ENCODE peak calls at places on chromosomes 11 and 22, in six cellular contexts. K is transverse colon, N is cardiac muscle cell, R is HCT116, G is GM23248, P is psoas muscle. V is an unnamed sample.

GRCh38 chr11:74695705-74696280 is 35.4 kb downstream of the CHRDL2 start:
- DNase-seq in K (no peak), N (no peak), R (no peak), G (peak; percentile 51), P (no peak), V (no peak)

GRCh38 chr11:88531776-88532175 is 194.2 kb upstream of the CTSC start:
- DNase-seq in K (no peak), N (no peak), R (no peak), G (no peak), P (no peak), V (no peak)

GRCh38 chr11:74388678-74389327 is 9.4 kb downstream of the PGM2L1 start:
- DNase-seq in K (peak; percentile 58), N (peak; percentile 77), R (no peak), G (peak; percentile 72), P (no peak), V (no peak)

GRCh38 chr11:91075032-91075695 is 852.3 kb upstream of the CHORDC1 start:
- DNase-seq in K (no peak), N (peak; percentile 33), R (no peak), G (no peak), P (no peak), V (no peak)

GRCh38 chr11:65316311-65316978 is 1.8 kb downstream of the CDC42EP2 start:
- DNase-seq in K (peak; percentile 34), N (no peak), R (no peak), G (peak; percentile 100), P (peak; percentile 69), V (no peak)

GRCh38 chr11:119584193-119585037 is 144.6 kb downstream of the NECTIN1 start:
- DNase-seq in K (no peak), N (peak; percentile 62), R (no peak), G (peak; percentile 75), P (peak; percentile 35), V (peak; percentile 96)

GRCh38 chr11:115377882-115378296 is 126.3 kb downstream of the CADM1 start:
- DNase-seq in K (no peak), N (no peak), R (no peak), G (no peak), P (no peak), V (no peak)

GRCh38 chr11:25612806-25613205 is 719.1 kb upstream of the ANO3 start:
- DNase-seq in K (no peak), N (no peak), R (no peak), G (no peak), P (no peak), V (no peak)

GRCh38 chr22:41585898-41586297 is 3.7 kb downstream of the PMM1 start:
- DNase-seq in K (no peak), N (no peak), R (no peak), G (no peak), P (no peak), V (no peak)

GRCh38 chr11:103546236-103546635 is 437.0 kb downstream of the DYNC2H1 start:
- DNase-seq in K (no peak), N (no peak), R (no peak), G (peak; percentile 29), P (no peak), V (no peak)

GRCh38 chr11:61567286-61568061 is 13.4 kb downstream of the SYT7 start:
- DNase-seq in K (peak; percentile 75), N (peak; percentile 94), R (peak; percentile 81), G (peak; percentile 85), P (peak; percentile 75), V (peak; percentile 57)

GRCh38 chr11:72548481-72548880 is 114.2 kb upstream of the CLPB start:
- DNase-seq in K (no peak), N (no peak), R (no peak), G (no peak), P (no peak), V (no peak)

GRCh38 chr22:22886546-22886945 is 1.1 kb upstream of the IGLL5 start:
- DNase-seq in K (no peak), N (no peak), R (no peak), G (no peak), P (no peak), V (no peak)

GRCh38 chr22:46763051-46763705 is 728 bp downstream of the TBC1D22A start:
- DNase-seq in K (peak; percentile 68), N (no peak), R (no peak), G (peak; percentile 49), P (peak; percentile 46), V (no peak)

GRCh38 chr22:24063361-24063760 is 52.3 kb downstream of the CABIN1 start:
- DNase-seq in K (no peak), N (no peak), R (no peak), G (no peak), P (no peak), V (no peak)

GRCh38 chr11:65064847-65065240 is 6.5 kb upstream of the NAALADL1 start:
- DNase-seq in K (no peak), N (no peak), R (no peak), G (no peak), P (no peak), V (no peak)

GRCh38 chr11:128492461-128492860 is 94.9 kb downstream of the ETS1 start:
- DNase-seq in K (no peak), N (no peak), R (no peak), G (peak; percentile 69), P (no peak), V (no peak)

GRCh38 chr22:46637711-46638600 is 17.8 kb downstream of the GRAMD4 start:
- DNase-seq in K (no peak), N (no peak), R (no peak), G (no peak), P (no peak), V (no peak)

GRCh38 chr11:70505331-70505731 is 107.0 kb downstream of the CTTN start:
- DNase-seq in K (no peak), N (no peak), R (no peak), G (no peak), P (no peak), V (no peak)

GRCh38 chr22:36258750-36259619 is 6.1 kb downstream of the APOL1 start:
- DNase-seq in K (peak; percentile 47), N (peak; percentile 58), R (no peak), G (no peak), P (no peak), V (no peak)

GRCh38 chr22:47394504-47395440 is 632.3 kb downstream of the TBC1D22A start:
- DNase-seq in K (no peak), N (no peak), R (no peak), G (no peak), P (no peak), V (no peak)

DNA sequence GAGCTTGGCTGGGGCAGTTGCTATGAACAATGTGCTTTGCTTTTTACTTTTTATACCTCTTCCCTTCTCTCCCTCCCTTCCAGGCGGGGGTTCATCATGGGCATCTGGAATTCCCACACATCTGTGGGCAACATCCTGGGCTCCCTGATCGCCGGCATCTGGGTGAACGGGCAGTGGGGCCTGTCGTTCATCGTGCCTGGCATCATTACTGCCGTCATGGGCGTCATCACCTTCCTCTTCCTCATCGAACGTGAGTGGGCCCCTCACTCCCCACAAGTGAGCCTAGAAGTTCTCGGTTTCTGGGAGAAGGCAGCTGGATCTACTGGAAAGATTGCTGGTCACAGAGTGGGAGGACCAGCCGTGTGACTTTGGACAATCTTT is 17.4 kb downstream of the SLC37A2 start:
- DNase-seq in K (no peak), N (no peak), R (no peak), G (no peak), P (no peak), V (no peak)
- H3K27ac ChIP-seq in K (no peak overlapping the region), N (no peak overlapping the region), R (no peak overlapping the region), G (no peak overlapping the region), P (no peak overlapping the region), V (no peak overlapping the region)

DNA sequence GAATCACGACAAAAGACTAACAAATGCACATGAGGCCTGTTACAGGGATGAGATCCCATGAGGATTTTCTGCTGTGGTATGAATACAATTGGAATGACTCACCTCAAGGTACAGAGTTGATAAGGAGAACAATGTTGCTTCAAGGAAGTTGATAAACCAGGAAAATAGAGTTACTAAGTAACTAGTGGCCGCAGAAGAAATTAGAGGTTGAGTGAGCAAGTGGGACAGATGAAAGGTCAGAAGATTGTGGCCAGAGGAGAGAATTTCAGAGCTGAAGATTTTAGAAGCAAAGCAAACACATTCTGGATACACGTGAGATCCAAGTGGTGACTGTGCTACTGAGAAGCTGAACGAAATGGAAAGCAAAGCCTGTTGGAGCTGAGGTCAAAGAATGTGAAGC is 67.8 kb downstream of the CYB5R2 start:
- DNase-seq in K (no peak), N (no peak), R (peak; percentile 47), G (peak; percentile 44), P (no peak), V (no peak)
- H3K4me3 ChIP-seq in K (peak overlapping the region; percentile 37), N (no peak overlapping the region), R (no peak overlapping the region), G (no peak overlapping the region), P (no peak overlapping the region), V (no peak overlapping the region)

GRCh38 chr22:40270748-40271373 is 75.4 kb upstream of the ADSL start:
- DNase-seq in K (no peak), N (no peak), R (no peak), G (peak; percentile 15), P (no peak), V (no peak)

GRCh38 chr22:40261783-40262182 is 84.1 kb downstream of the TNRC6B start:
- DNase-seq in K (no peak), N (no peak), R (no peak), G (no peak), P (no peak), V (no peak)

GRCh38 chr22:40270031-40270430 is 76.3 kb upstream of the ADSL start:
- DNase-seq in K (no peak), N (no peak), R (no peak), G (no peak), P (no peak), V (no peak)

GRCh38 chr22:40263191-40263590 is 83.1 kb upstream of the ADSL start:
- DNase-seq in K (no peak), N (no peak), R (no peak), G (no peak), P (no peak), V (no peak)

DNA sequence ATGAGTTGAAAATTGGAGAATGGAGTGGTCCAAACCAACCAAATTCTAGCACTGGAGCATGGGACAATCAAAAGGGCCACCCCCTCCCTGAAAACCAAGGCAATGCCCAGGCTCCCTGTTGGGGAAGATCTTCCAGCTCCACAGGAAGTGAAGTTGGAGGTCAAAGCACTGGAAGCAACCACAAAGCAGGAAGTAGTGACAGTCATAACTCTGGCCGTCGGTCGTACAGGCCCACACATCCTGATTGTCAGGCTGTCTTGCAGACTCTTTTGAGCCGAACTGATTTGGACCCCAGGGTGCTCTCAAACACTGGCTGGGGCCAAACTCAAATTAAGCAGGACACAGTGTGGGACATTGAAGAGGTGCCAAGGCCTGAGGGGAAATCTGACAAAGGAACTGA is 80.5 kb upstream of the ADSL start:
- DNase-seq in K (no peak), N (no peak), R (no peak), G (no peak), P (no peak), V (no peak)
- H3K27ac ChIP-seq in K (no peak overlapping the region), N (no peak overlapping the region), R (no peak overlapping the region), G (no peak overlapping the region), P (no peak overlapping the region), V (no peak overlapping the region)

GRCh38 chr11:75850787-75851186 is 35.8 kb downstream of the UVRAG start:
- DNase-seq in K (no peak), N (peak; percentile 52), R (no peak), G (peak; percentile 24), P (no peak), V (no peak)

GRCh38 chr11:75853971-75854370 is 39.0 kb downstream of the UVRAG start:
- DNase-seq in K (no peak), N (no peak), R (no peak), G (no peak), P (no peak), V (no peak)

GRCh38 chr11:75852406-75853017 is 37.5 kb downstream of the UVRAG start:
- DNase-seq in K (no peak), N (no peak), R (no peak), G (peak; percentile 10), P (no peak), V (no peak)

GRCh38 chr11:75849917-75850316 is 34.9 kb downstream of the UVRAG start:
- DNase-seq in K (no peak), N (no peak), R (no peak), G (no peak), P (no peak), V (no peak)

GRCh38 chr11:75851203-75851602 is 36.2 kb downstream of the UVRAG start:
- DNase-seq in K (no peak), N (no peak), R (no peak), G (peak; percentile 61), P (no peak), V (no peak)
- H3K4me3 ChIP-seq in K (no peak overlapping the region), N (no peak overlapping the region), R (no peak overlapping the region), G (no peak overlapping the region), P (peak overlapping the region; percentile 12), V (no peak overlapping the region)